ENCODE peak calls at places on chromosomes 2 and 18, in nine cellular contexts. H, U, M, L, V, P, R, N and K are unnamed samples.
A peak's percentile ranks its signal among the peaks of the same experiment; 100 is the strongest.

GRCh38 chr2:219573166-219573565 is 1.1 kb downstream of the INHA start:
- DNase-seq in L (no peak), V (no peak), R (no peak), P (no peak), M (no peak), U (no peak), N (no peak), H (no peak), K (no peak)

GRCh38 chr2:108385411-108386071 is 7.8 kb downstream of the SULT1C4 start:
- DNase-seq in R (no peak), P (no peak), H (no peak), U (no peak), V (no peak), M (no peak), N (no peak), L (no peak), K (no peak)

GRCh38 chr2:241996100-241996499 is 126.6 kb downstream of the RTP5 start:
- DNase-seq in H (no peak), R (no peak), N (no peak), V (no peak), L (no peak), P (no peak), U (no peak), M (peak; percentile 35), K (no peak)

GRCh38 chr18:28159055-28159454 is 17.9 kb downstream of the CDH2 start:
- DNase-seq in P (no peak), U (no peak), R (no peak), N (no peak), H (no peak), M (no peak), L (no peak), V (no peak), K (no peak)

GRCh38 chr2:62467100-62467474 is 38.9 kb downstream of the TMEM17 start:
- DNase-seq in M (no peak), R (no peak), H (no peak), U (no peak), P (no peak), L (no peak), N (no peak), V (no peak), K (no peak)

GRCh38 chr2:86661333-86661732 is 37.7 kb upstream of the RNF103 start:
- DNase-seq in U (no peak), L (no peak), H (no peak), M (no peak), N (no peak), V (no peak), R (peak; percentile 19), P (no peak), K (no peak)

GRCh38 chr2:223950448-223951347 is 5.6 kb upstream of the WDFY1 start:
- DNase-seq in R (no peak), M (no peak), N (no peak), H (no peak), U (no peak), V (no peak), L (no peak), P (no peak), K (no peak)

GRCh38 chr2:37443082-37443481 is 98.7 kb downstream of the QPCT start:
- DNase-seq in L (no peak), P (no peak), H (no peak), R (no peak), M (no peak), U (no peak), N (no peak), V (no peak), K (no peak)

GRCh38 chr18:51513525-51513924 is 316.0 kb upstream of the MEX3C start:
- DNase-seq in R (no peak), N (no peak), U (no peak), H (no peak), V (no peak), P (no peak), M (no peak), L (no peak), K (no peak)

GRCh38 chr2:23756593-23757292 is 170.2 kb downstream of the ATAD2B start:
- DNase-seq in P (no peak), H (no peak), M (no peak), R (no peak), L (no peak), U (no peak), N (no peak), V (no peak), K (no peak)

GRCh38 chr2:136990316-136990715 is 225.0 kb downstream of the THSD7B start:
- DNase-seq in U (no peak), M (no peak), V (no peak), N (no peak), P (no peak), R (no peak), H (no peak), L (no peak), K (no peak)

GRCh38 chr2:166167451-166167850 is 39.6 kb upstream of the SCN1A start:
- DNase-seq in H (no peak), U (peak; percentile 53), P (no peak), L (no peak), R (peak; percentile 69), N (no peak), M (no peak), V (peak; percentile 39), K (no peak)

GRCh38 chr2:61448229-61448628 is 22.7 kb downstream of the USP34 start:
- DNase-seq in V (no peak), U (no peak), P (no peak), L (no peak), H (no peak), M (no peak), N (no peak), R (no peak), K (no peak)

DNA sequence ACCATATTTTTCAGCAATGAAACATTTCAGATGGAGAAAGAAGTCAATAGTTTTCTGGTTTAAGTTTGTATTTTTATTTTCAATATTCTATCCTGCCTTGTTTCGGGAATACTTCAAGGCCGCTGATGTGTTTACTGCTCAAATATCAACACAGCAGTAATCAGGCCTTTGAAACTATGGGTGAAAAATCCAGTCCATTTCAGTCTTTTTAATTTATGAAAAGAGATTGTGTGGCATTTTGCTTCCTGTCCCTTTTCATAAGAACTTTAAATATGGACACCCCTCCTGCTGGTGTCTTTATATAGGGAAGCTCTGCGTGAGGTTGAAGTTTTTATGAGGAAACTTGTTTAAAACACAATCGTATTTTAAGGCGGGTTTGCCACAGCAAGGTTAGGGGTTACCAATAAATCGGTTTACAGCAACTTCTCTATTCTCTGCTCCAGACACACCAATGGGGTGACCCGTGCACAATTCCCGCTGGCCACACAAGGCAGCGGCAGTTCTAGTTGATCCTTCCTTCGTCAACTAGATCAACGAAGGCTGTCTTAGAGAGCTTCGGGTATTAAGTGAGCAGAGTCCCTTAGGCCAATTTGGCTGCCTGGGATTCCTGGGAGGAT is 1.2 kb upstream of the TANC1 start:
- DNase-seq in H (no peak), V (no peak), M (peak; percentile 76), N (no peak), P (no peak), R (no peak), L (no peak), U (no peak), K (no peak)
- H3K4me3 ChIP-seq in H (peak overlapping the region; percentile 52), V (no peak overlapping the region), M (peak overlapping the region; percentile 85), N (peak overlapping the region; percentile 70), P (peak overlapping the region; percentile 83), R (peak overlapping the region; percentile 81), L (no peak overlapping the region), U (peak overlapping the region; percentile 93), K (no peak overlapping the region)

GRCh38 chr18:68995675-68996074 is 197.8 kb downstream of the CCDC102B start:
- DNase-seq in P (no peak), L (no peak), R (no peak), U (no peak), N (no peak), M (no peak), V (no peak), H (no peak), K (no peak)

GRCh38 chr18:69002233-69002632 is 204.4 kb downstream of the CCDC102B start:
- DNase-seq in N (peak; percentile 1), V (no peak), P (no peak), L (no peak), R (no peak), H (no peak), M (no peak), U (no peak), K (no peak)

GRCh38 chr18:68997845-68998244 is 200.0 kb downstream of the CCDC102B start:
- DNase-seq in M (no peak), N (no peak), P (no peak), V (no peak), L (no peak), U (no peak), R (no peak), H (no peak), K (no peak)

DNA sequence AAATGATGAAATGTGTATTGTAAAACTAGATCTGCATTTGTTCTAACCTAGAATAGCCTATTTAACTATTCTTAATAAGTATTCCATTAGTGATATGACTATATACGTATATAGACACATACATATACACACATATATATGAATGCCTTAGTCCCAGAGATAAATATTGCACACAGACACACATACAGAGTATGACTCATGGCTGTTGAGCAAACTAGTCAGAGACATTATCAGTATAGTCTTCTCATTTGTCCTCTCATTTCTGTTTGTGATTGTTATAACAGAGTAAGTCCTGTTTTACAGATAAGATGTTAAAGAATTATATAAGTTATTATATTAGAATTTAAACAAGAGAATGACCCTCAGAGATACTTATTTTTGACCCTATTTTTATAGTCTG is 202.5 kb downstream of the CCDC102B start:
- DNase-seq in P (no peak), U (no peak), N (no peak), M (no peak), V (peak; percentile 23), H (no peak), R (peak; percentile 40), L (no peak), K (no peak)
- H3K4me3 ChIP-seq in P (no peak overlapping the region), U (no peak overlapping the region), N (no peak overlapping the region), M (no peak overlapping the region), V (no peak overlapping the region), H (no peak overlapping the region), R (no peak overlapping the region), L (no peak overlapping the region), K (no peak overlapping the region)

DNA sequence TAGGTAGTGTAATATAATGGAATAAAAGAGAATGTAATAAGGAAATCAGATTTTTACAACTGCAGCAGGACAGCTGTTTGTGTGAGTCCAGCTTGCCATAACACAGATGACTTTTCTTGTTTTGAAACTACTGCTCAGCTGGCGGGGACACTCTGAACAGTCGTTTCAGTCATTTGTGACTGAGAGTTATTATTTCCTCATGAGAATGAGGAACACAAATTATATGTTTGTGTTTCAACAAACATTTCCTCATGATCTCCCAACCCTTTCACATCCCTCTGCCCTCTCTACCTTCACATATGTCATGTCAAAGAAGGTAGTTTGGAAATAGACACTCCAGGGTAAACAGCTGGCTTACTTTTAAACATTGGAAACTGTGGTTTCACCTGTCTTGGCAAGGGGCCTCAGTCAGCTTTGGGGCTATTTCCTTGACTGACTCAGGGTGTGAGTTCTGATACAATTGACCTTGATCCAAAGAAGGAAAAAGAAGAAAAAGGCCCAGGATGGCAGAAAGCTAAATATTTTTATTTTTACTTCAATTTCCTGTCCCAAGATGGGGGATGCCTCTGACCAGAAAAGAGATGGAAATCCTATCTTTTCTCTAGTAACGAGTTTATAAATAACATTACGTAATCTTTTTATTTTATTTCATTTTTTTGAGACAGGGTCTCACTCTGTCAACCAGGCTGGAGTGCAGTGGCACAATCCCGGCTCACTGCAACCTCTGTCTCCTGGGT is 593 bp downstream of the SP140L start:
- DNase-seq in H (no peak), L (no peak), M (no peak), R (no peak), N (no peak), V (no peak), P (no peak), U (no peak), K (no peak)
- H3K4me3 ChIP-seq in H (no peak overlapping the region), L (peak overlapping the region; percentile 51), M (peak overlapping the region; percentile 69), R (peak overlapping the region; percentile 61), N (peak overlapping the region; percentile 68), V (peak overlapping the region; percentile 87), P (peak overlapping the region; percentile 67), U (peak overlapping the region; percentile 43), K (peak overlapping the region; percentile 7)

GRCh38 chr18:23689031-23689615 is at the start of gene LAMA3:
- DNase-seq in N (peak; percentile 27), L (peak; percentile 30), P (peak; percentile 53), U (no peak), M (peak; percentile 79), H (no peak), R (no peak), V (peak; percentile 11), K (peak; percentile 54)
- H3K4me3 ChIP-seq in N (peak within 1 kb of the TSS; percentile 49), L (no peak within 1 kb of the TSS), P (peak within 1 kb of the TSS; percentile 67), U (peak within 1 kb of the TSS; percentile 36), M (peak within 1 kb of the TSS; percentile 79), H (peak within 1 kb of the TSS; percentile 42), R (peak within 1 kb of the TSS; percentile 45), V (peak within 1 kb of the TSS; percentile 40), K (peak within 1 kb of the TSS; percentile 39)